ENCODE peak calls at places on chromosome 6, in ten cellular contexts. M, J, S, W, U, B, E, X, F and H are unnamed samples.

GRCh38 chr6:122033564-122034181 is 365.8 kb upstream of the HSF2 start:
- DNase-seq in M (peak; percentile 18), J (no peak), S (no peak), W (peak; percentile 14), U (no peak), B (peak; percentile 77), E (no peak), X (no peak), F (no peak), H (no peak)

GRCh38 chr6:137176729-137177128 is 3.3 kb upstream of the IL22RA2 start:
- DNase-seq in M (no peak), J (no peak), S (no peak), W (no peak), U (no peak), B (no peak), E (no peak), X (no peak), F (no peak), H (no peak)

GRCh38 chr6:70282906-70283461 is 19.9 kb downstream of the COL9A1 start:
- DNase-seq in M (no peak), J (no peak), S (no peak), W (no peak), U (no peak), B (no peak), E (no peak), X (no peak), F (no peak), H (no peak)

GRCh38 chr6:154907293-154907692 is 87.8 kb upstream of the TIAM2 start:
- DNase-seq in M (no peak), J (no peak), S (no peak), W (no peak), U (no peak), B (peak; percentile 11), E (no peak), X (peak; percentile 48), F (no peak), H (no peak)

GRCh38 chr6:112691289-112691688 is 344.2 kb downstream of the RFPL4B start:
- DNase-seq in M (no peak), J (no peak), S (no peak), W (no peak), U (peak; percentile 79), B (peak; percentile 78), E (no peak), X (no peak), F (no peak), H (peak; percentile 10)

GRCh38 chr6:116279232-116280160 is at the start of gene TSPYL1:
- DNase-seq in M (peak; percentile 92), J (peak; percentile 96), S (peak; percentile 96), W (peak; percentile 98), U (peak; percentile 85), B (peak; percentile 98), E (peak; percentile 97), X (peak; percentile 98), F (peak; percentile 97), H (peak; percentile 95)

GRCh38 chr6:133710826-133711225 is 178.1 kb upstream of the TCF21 start:
- DNase-seq in M (no peak), J (no peak), S (no peak), W (no peak), U (no peak), B (no peak), E (no peak), X (no peak), F (no peak), H (no peak)

GRCh38 chr6:118678866-118679265 is 27.5 kb upstream of the CEP85L start:
- DNase-seq in M (no peak), J (no peak), S (no peak), W (no peak), U (no peak), B (no peak), E (no peak), X (no peak), F (no peak), H (no peak)

GRCh38 chr6:17986656-17987575 is 519 bp downstream of the KIF13A start:
- DNase-seq in M (peak; percentile 70), J (peak; percentile 72), S (peak; percentile 53), W (peak; percentile 64), U (no peak), B (peak; percentile 52), E (peak; percentile 78), X (peak; percentile 85), F (peak; percentile 61), H (peak; percentile 28)

GRCh38 chr6:81886157-81886556 is 133.7 kb upstream of the TENT5A start:
- DNase-seq in M (no peak), J (no peak), S (no peak), W (no peak), U (no peak), B (no peak), E (no peak), X (no peak), F (no peak), H (no peak)

GRCh38 chr6:15588966-15589634 is 73.7 kb downstream of the DTNBP1 start:
- DNase-seq in M (no peak), J (no peak), S (no peak), W (no peak), U (peak; percentile 42), B (peak; percentile 31), E (no peak), X (no peak), F (no peak), H (no peak)

GRCh38 chr6:7545509-7546369 is 4.3 kb downstream of the DSP start:
- DNase-seq in M (no peak), J (no peak), S (no peak), W (no peak), U (no peak), B (no peak), E (no peak), X (no peak), F (no peak), H (no peak)
- H3K27me3 ChIP-seq in M (peaks cover 70% of the 10 kb centered on the region), J (peaks cover 3% of the 10 kb centered on the region), S (peaks cover 13% of the 10 kb centered on the region), W (no peaks in the 10 kb centered on the region), U (no peaks in the 10 kb centered on the region), B (no peaks in the 10 kb centered on the region), E (peaks cover 3% of the 10 kb centered on the region), X (no peaks in the 10 kb centered on the region), F (no peaks in the 10 kb centered on the region), H (peaks cover 96% of the 10 kb centered on the region)

DNA sequence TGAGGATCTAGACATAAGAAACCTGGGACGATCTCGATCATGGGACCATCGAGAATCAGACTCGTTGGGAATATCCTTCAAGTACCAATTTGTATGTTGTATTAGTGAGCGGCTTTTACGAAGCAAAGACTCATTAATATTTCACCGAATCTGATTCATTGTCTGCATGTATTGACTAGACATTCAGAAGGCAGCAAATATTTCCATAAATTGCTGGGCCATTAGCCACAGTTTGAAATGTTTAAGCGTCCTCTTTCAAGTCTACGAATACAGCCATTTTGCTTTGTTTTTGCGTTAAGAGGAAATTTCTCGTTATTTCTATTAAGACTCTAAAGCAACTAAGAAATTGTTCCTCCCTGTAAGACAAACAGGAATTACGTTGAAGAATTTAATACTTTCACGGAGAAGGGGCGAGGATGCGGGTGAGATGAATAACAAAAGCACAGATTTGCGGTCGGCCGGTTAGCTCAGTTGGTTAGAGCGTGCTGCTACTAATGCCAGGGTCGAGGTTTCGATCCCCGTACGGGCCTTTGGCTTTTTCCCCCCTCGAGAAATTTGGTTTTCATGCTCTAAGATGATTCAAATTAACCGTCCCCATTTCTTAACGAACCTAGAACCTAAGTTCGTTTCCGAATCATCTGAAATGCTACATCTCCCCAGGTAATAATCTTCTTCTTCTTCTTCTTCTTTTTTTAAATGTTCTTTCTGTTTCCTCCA is 18.5 kb downstream of the POM121L2 start:
- DNase-seq in M (peak; percentile 35), J (no peak), S (no peak), W (no peak), U (no peak), B (peak; percentile 55), E (no peak), X (no peak), F (no peak), H (peak; percentile 70)
- H3K4me3 ChIP-seq in M (peak overlapping the region; percentile 1), J (no peak overlapping the region), S (no peak overlapping the region), W (no peak overlapping the region), U (no peak overlapping the region), B (no peak overlapping the region), E (no peak overlapping the region), X (no peak overlapping the region), F (no peak overlapping the region), H (peak overlapping the region; percentile 77)

GRCh38 chr6:3751730-3752537 is 421 bp upstream of the PXDC1 start:
- DNase-seq in M (peak; percentile 80), J (peak; percentile 88), S (peak; percentile 94), W (peak; percentile 80), U (peak; percentile 58), B (peak; percentile 97), E (peak; percentile 94), X (peak; percentile 95), F (peak; percentile 86), H (peak; percentile 66)

GRCh38 chr6:3750324-3751018 is 1.0 kb downstream of the PXDC1 start:
- DNase-seq in M (peak; percentile 55), J (peak; percentile 83), S (peak; percentile 87), W (peak; percentile 88), U (no peak), B (peak; percentile 82), E (peak; percentile 92), X (peak; percentile 96), F (peak; percentile 89), H (no peak)

GRCh38 chr6:3751019-3751729 is at the start of gene PXDC1:
- DNase-seq in M (no peak), J (no peak), S (no peak), W (no peak), U (no peak), B (peak; percentile 29), E (no peak), X (peak; percentile 70), F (no peak), H (no peak)

GRCh38 chr6:3753228-3753795 is 1.8 kb upstream of the PXDC1 start:
- DNase-seq in M (no peak), J (no peak), S (no peak), W (no peak), U (no peak), B (no peak), E (no peak), X (no peak), F (no peak), H (no peak)

GRCh38 chr6:3752538-3753227 is 1.2 kb upstream of the PXDC1 start:
- DNase-seq in M (no peak), J (no peak), S (no peak), W (no peak), U (no peak), B (no peak), E (no peak), X (no peak), F (no peak), H (no peak)
- H3K27me3 ChIP-seq in M (peaks cover 43% of the 10 kb centered on the region), J (no peaks in the 10 kb centered on the region), S (no peaks in the 10 kb centered on the region), W (no peaks in the 10 kb centered on the region), U (no peaks in the 10 kb centered on the region), B (peaks cover 9% of the 10 kb centered on the region), E (no peaks in the 10 kb centered on the region), X (no peaks in the 10 kb centered on the region), F (no peaks in the 10 kb centered on the region), H (peaks cover 58% of the 10 kb centered on the region)

DNA sequence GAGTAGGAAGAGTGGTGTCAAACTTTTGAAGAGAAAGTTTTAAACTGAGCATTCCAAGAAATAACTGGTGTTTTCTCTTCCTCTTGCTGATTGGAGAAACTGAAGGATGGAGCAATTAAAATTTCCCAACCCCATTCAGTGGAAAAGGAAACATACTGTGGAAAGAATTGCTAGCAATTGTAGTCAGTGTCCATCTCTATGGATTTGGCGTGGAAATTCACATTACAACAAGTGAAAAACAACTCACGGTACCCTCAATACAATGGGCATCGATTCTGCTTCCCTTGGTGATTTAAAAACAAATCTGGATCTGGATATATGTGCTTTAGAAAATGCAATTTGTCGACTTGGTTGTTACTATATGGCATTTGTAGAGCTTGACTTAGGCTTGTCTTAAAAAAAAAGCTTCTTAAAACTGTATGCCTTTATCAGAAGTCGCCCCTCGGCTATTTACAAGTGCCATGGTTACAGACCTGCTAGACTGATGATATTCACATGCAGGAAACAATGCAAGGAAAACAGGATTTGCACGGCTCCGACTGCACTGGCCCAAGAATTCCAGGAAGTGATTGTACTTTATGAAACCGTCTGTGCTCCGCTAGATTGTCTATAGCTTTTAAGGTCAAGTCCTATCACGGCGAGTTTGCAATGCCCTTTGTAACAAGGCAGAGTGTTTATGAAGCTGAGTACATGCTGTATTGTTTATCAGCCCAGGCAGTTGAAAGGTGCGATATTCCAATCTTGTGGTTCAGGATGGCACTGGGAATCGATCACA is 131.7 kb upstream of the PHACTR1 start:
- DNase-seq in M (no peak), J (no peak), S (no peak), W (no peak), U (no peak), B (peak; percentile 54), E (no peak), X (no peak), F (no peak), H (no peak)
- H3K4me3 ChIP-seq in M (no peak overlapping the region), J (no peak overlapping the region), S (no peak overlapping the region), W (no peak overlapping the region), U (no peak overlapping the region), B (no peak overlapping the region), E (no peak overlapping the region), X (no peak overlapping the region), F (no peak overlapping the region), H (no peak overlapping the region)